ENCODE peak calls at places on chromosomes 13 and 19, in ten cellular contexts. S is pancreas, K is right cardiac atrium, I is prostate gland, F is iPS DF 6.9, J is mesendoderm, V is OCI-LY7, A is RWPE1, B is stomach, E is tibial artery. N is an unnamed sample.

GRCh38 chr19:32453736-32454135 is 48.2 kb downstream of the DPY19L3 start:
- DNase-seq in S (no peak), K (no peak), I (no peak), F (no peak), J (no peak), V (no peak), A (no peak), B (no peak), E (no peak), N (no peak)

GRCh38 chr13:50130686-50131051 is 115.4 kb downstream of the KCNRG start:
- DNase-seq in S (no peak), K (peak), I (no peak), F (no peak), J (no peak), V (peak), A (no peak), B (no peak), E (peak), N (no peak)

GRCh38 chr19:46862504-46862835 is 1.7 kb downstream of the ARHGAP35 start:
- DNase-seq in S (no peak), K (peak), I (no peak), F (no peak), J (no peak), V (no peak), A (no peak), B (no peak), E (no peak), N (no peak)

GRCh38 chr13:75738841-75739240 is 102.7 kb downstream of the LMO7 start:
- DNase-seq in S (no peak), K (no peak), I (no peak), F (no peak), J (no peak), V (no peak), A (no peak), B (no peak), E (no peak), N (no peak)

GRCh38 chr13:38880397-38880796 is 110.2 kb downstream of the STOML3 start:
- DNase-seq in S (no peak), K (no peak), I (no peak), F (no peak), J (no peak), V (no peak), A (no peak), B (no peak), E (no peak), N (no peak)

GRCh38 chr19:497476-497860 is 1.2 kb downstream of the MADCAM1 start:
- DNase-seq in S (peak), K (peak), I (no peak), F (no peak), J (no peak), V (no peak), A (no peak), B (no peak), E (no peak), N (peak)

GRCh38 chr19:13761423-13761822 is 2.9 kb upstream of the MRI1 start:
- DNase-seq in S (no peak), K (no peak), I (no peak), F (no peak), J (no peak), V (no peak), A (no peak), B (no peak), E (no peak), N (no peak)

GRCh38 chr13:92833071-92833470 is 393.5 kb upstream of the GPC6 start:
- DNase-seq in S (no peak), K (no peak), I (no peak), F (no peak), J (no peak), V (no peak), A (no peak), B (no peak), E (no peak), N (no peak)

GRCh38 chr19:31742249-31742648 is 393.0 kb upstream of the TSHZ3 start:
- DNase-seq in S (no peak), K (no peak), I (no peak), F (no peak), J (no peak), V (no peak), A (no peak), B (no peak), E (no peak), N (no peak)

GRCh38 chr13:50685491-50685890 is 158.0 kb downstream of the DLEU7 start:
- DNase-seq in S (peak), K (peak), I (peak), F (no peak), J (peak), V (no peak), A (no peak), B (peak), E (peak), N (no peak)

GRCh38 chr19:30649934-30650614 is 277.9 kb downstream of the ZNF536 start:
- DNase-seq in S (no peak), K (no peak), I (no peak), F (no peak), J (peak), V (peak), A (peak), B (no peak), E (no peak), N (no peak)

GRCh38 chr13:45180713-45181601 is 19.9 kb downstream of the KCTD4 start:
- DNase-seq in S (no peak), K (no peak), I (no peak), F (no peak), J (no peak), V (no peak), A (no peak), B (no peak), E (no peak), N (no peak)

GRCh38 chr13:25503856-25504255 is 132.1 kb downstream of the ATP8A2 start:
- DNase-seq in S (no peak), K (no peak), I (no peak), F (no peak), J (no peak), V (no peak), A (no peak), B (no peak), E (no peak), N (no peak)

GRCh38 chr19:37943480-37943879 is 36.5 kb downstream of the SIPA1L3 start:
- DNase-seq in S (no peak), K (no peak), I (no peak), F (no peak), J (peak), V (no peak), A (no peak), B (peak), E (no peak), N (peak)

GRCh38 chr19:737591-738093 is 13.3 kb upstream of the MISP start:
- DNase-seq in S (no peak), K (no peak), I (no peak), F (peak), J (peak), V (peak), A (no peak), B (peak), E (no peak), N (no peak)

GRCh38 chr13:85896516-85897450 is 97.6 kb upstream of the SLITRK6 start:
- DNase-seq in S (no peak), K (no peak), I (no peak), F (no peak), J (peak), V (peak), A (peak), B (no peak), E (no peak), N (no peak)

GRCh38 chr13:83223546-83223945 is 658.7 kb downstream of the SLITRK1 start:
- DNase-seq in S (no peak), K (no peak), I (no peak), F (no peak), J (no peak), V (no peak), A (no peak), B (no peak), E (no peak), N (no peak)

GRCh38 chr13:40495620-40496001 is 170.8 kb downstream of the FOXO1 start:
- DNase-seq in S (no peak), K (no peak), I (no peak), F (no peak), J (no peak), V (no peak), A (no peak), B (no peak), E (no peak), N (no peak)

GRCh38 chr19:57351867-57352266 is 796 bp downstream of the ZNF304 start:
- DNase-seq in S (no peak), K (no peak), I (no peak), F (no peak), J (peak), V (no peak), A (no peak), B (no peak), E (no peak), N (no peak)

GRCh38 chr13:23673867-23674605 is 103.8 kb downstream of the TNFRSF19 start:
- DNase-seq in S (no peak), K (no peak), I (no peak), F (no peak), J (no peak), V (no peak), A (no peak), B (no peak), E (no peak), N (no peak)

GRCh38 chr13:27151798-27152599 is 19.6 kb downstream of the USP12 start:
- DNase-seq in S (no peak), K (no peak), I (no peak), F (no peak), J (no peak), V (no peak), A (no peak), B (no peak), E (no peak), N (no peak)

GRCh38 chr13:96809366-96810096 is 184.7 kb downstream of the OXGR1 start:
- DNase-seq in S (no peak), K (peak), I (no peak), F (no peak), J (no peak), V (no peak), A (no peak), B (peak), E (no peak), N (no peak)

GRCh38 chr13:27696731-27697130 is 75.0 kb downstream of the POLR1D start:
- DNase-seq in S (no peak), K (no peak), I (no peak), F (no peak), J (no peak), V (peak), A (no peak), B (no peak), E (no peak), N (no peak)

GRCh38 chr13:39527961-39528720 is 74.9 kb downstream of the LHFPL6 start:
- DNase-seq in S (no peak), K (no peak), I (no peak), F (no peak), J (peak), V (no peak), A (peak), B (no peak), E (peak), N (no peak)

GRCh38 chr13:50678464-50679162 is 164.9 kb downstream of the DLEU7 start:
- DNase-seq in S (no peak), K (no peak), I (no peak), F (no peak), J (no peak), V (no peak), A (no peak), B (no peak), E (no peak), N (no peak)

GRCh38 chr13:73900591-73900990 is 233.6 kb downstream of the KLF12 start:
- DNase-seq in S (no peak), K (no peak), I (no peak), F (no peak), J (no peak), V (no peak), A (no peak), B (no peak), E (no peak), N (no peak)

DNA sequence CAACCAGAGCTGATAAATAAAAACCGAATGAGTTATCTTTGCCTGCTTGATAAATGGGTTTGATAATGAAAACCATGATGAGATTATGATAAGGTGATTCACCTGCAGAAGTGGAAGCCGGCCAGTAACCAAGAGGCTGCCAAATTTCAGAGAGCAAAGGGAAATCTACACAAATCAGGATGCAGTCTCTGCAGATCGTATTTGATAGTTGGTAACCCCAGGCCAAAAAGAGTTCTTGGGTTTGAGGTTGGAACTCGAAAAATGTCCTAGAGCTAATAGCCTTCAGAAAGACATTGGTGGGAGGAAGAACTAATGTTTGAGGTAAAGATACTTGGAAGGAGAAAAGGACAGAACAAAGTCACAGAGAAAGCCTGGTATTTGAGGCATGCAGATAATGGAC is 9.6 kb upstream of the LATS2 start:
- DNase-seq in S (no peak), K (no peak), I (no peak), F (no peak), J (peak), V (no peak), A (no peak), B (no peak), E (no peak), N (no peak)
- H3K27ac ChIP-seq in S (no peak), K (no peak), I (no peak), F (no peak), J (no peak), V (no peak), A (peak), B (no peak), E (no peak), N (no peak)

DNA sequence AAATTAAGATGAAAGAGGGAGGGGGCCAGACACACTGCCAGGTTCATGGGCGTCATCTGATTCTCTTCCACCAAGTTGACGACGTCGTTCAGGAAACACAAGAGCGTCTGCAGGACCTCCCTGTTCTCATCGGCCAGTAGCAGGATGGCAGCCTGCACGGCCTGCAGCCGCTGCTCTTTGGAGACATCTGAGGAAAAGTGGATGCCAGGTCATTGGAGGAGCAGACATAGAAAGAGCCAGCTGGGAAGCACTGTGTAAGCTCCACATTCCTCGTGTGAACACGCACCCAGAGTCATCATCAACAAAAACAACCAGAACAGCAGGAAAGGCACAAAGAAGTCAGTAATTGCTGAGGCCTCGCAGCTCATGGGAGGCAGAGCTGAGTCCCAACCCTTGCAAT is 96.5 kb downstream of the KL start:
- DNase-seq in S (no peak), K (peak), I (no peak), F (no peak), J (no peak), V (no peak), A (no peak), B (no peak), E (no peak), N (no peak)
- H3K27ac ChIP-seq in S (no peak), K (peak), I (peak), F (no peak), J (no peak), V (no peak), A (no peak), B (peak), E (peak), N (peak)

GRCh38 chr13:32830632-32831031 is 185.6 kb upstream of the KL start:
- DNase-seq in S (no peak), K (no peak), I (no peak), F (no peak), J (no peak), V (no peak), A (no peak), B (no peak), E (no peak), N (no peak)
- H3K27ac ChIP-seq in S (no peak), K (no peak), I (no peak), F (no peak), J (no peak), V (no peak), A (no peak), B (no peak), E (no peak), N (no peak)

GRCh38 chr19:50695251-50696064 is 24.1 kb downstream of the SHANK1 start:
- DNase-seq in S (no peak), K (no peak), I (no peak), F (no peak), J (no peak), V (no peak), A (peak), B (no peak), E (no peak), N (no peak)

GRCh38 chr19:50690439-50690838 is 29.2 kb downstream of the SHANK1 start:
- DNase-seq in S (no peak), K (no peak), I (no peak), F (no peak), J (no peak), V (no peak), A (no peak), B (no peak), E (no peak), N (no peak)

GRCh38 chr19:50696065-50696425 is 23.6 kb downstream of the SHANK1 start:
- DNase-seq in S (no peak), K (no peak), I (no peak), F (no peak), J (no peak), V (no peak), A (no peak), B (no peak), E (no peak), N (no peak)

GRCh38 chr19:50694815-50695145 is 24.8 kb downstream of the SHANK1 start:
- DNase-seq in S (no peak), K (no peak), I (no peak), F (no peak), J (no peak), V (no peak), A (no peak), B (no peak), E (no peak), N (no peak)

GRCh38 chr19:50693064-50693975 is 26.3 kb downstream of the SHANK1 start:
- DNase-seq in S (no peak), K (no peak), I (no peak), F (no peak), J (no peak), V (no peak), A (no peak), B (no peak), E (no peak), N (no peak)
- H3K27ac ChIP-seq in S (no peak), K (no peak), I (no peak), F (no peak), J (no peak), V (no peak), A (no peak), B (no peak), E (no peak), N (no peak)

GRCh38 chr13:110268061-110268460 is 38.9 kb downstream of the COL4A1 start:
- DNase-seq in S (no peak), K (no peak), I (no peak), F (no peak), J (no peak), V (no peak), A (no peak), B (no peak), E (no peak), N (no peak)
- H3K27ac ChIP-seq in S (no peak), K (no peak), I (no peak), F (no peak), J (no peak), V (no peak), A (no peak), B (no peak), E (peak), N (no peak)

GRCh38 chr13:42525035-42525504 is 48.9 kb upstream of the TNFSF11 start:
- DNase-seq in S (no peak), K (no peak), I (no peak), F (no peak), J (no peak), V (no peak), A (peak), B (no peak), E (no peak), N (no peak)

GRCh38 chr13:42526276-42526675 is 47.7 kb upstream of the TNFSF11 start:
- DNase-seq in S (no peak), K (no peak), I (no peak), F (no peak), J (no peak), V (no peak), A (no peak), B (no peak), E (no peak), N (no peak)

DNA sequence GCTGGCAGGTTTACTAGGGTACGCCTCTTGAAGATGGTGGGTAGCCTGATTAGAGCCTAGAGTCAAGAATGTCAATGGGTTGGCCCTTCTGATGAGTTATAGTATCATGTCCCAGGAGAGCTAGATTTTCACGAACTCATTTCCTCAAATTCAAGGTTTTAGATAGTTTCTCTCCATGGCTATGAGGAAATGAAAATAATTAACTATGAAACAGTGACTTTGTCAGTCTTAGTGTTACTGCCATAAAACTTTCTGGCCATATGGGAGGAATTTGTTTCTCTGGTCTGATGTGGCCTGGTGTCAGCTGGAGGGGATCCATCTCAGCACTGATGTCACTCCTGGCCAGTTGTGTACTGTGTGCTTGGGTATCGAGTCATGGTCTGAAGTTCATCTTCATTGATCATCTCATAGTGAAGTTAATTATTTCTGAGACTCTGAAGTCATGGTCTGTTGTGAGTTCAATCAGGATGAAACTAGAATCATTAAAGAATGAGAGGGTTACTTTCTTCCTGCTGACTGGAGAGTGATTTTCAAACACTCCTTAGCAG is 49.4 kb upstream of the TNFSF11 start:
- DNase-seq in S (no peak), K (peak), I (no peak), F (no peak), J (no peak), V (no peak), A (no peak), B (no peak), E (no peak), N (no peak)
- H3K27ac ChIP-seq in S (no peak), K (no peak), I (no peak), F (no peak), J (no peak), V (no peak), A (no peak), B (no peak), E (no peak), N (no peak)

DNA sequence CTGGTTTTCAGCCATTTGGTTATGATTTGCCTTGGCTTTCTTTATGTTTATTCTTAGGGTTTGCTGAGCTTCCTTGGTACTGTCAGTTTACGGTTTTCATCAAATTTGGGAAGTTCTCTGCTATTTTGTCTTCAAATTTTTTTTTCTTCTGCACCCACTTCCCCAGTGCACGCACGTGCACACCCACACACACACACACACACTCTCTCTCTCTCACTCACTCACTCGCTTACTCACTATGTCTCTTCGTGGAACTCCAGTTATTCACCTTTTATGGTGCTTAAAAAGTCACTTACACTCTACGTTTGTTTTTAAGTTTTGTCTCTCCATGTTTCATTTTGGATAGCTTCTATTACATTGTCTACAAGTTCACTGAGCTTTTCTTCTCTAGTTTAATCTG is 7.1 kb downstream of the AKAP11 start:
- DNase-seq in S (no peak), K (no peak), I (no peak), F (no peak), J (no peak), V (peak), A (no peak), B (no peak), E (no peak), N (no peak)
- H3K27ac ChIP-seq in S (no peak), K (no peak), I (no peak), F (no peak), J (no peak), V (peak), A (no peak), B (no peak), E (no peak), N (no peak)

DNA sequence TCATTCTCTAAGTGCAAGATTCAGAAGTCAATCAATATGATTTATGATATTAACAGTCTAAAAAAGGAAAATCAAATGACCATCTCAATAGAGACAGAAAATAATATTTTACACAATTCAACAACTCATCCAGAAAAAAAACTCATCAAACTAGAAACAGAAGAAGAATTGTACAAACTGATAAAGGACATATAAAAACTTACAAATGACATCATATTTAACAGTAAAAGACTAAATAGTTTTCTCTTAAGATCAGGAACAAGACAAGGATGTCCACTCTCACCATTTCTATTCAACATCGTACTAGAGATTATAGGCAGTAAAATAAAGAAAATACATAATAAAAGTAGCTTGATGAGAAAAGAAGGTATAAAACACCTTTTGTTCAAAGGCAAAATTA is 527.3 kb downstream of the DACH1 start:
- DNase-seq in S (no peak), K (no peak), I (no peak), F (no peak), J (no peak), V (no peak), A (no peak), B (no peak), E (no peak), N (no peak)
- H3K27ac ChIP-seq in S (no peak), K (no peak), I (no peak), F (no peak), J (no peak), V (no peak), A (no peak), B (no peak), E (no peak), N (no peak)